ENCODE peak calls at places on chromosomes 1 and 21, in nine cellular contexts. S is A549; D is tibial nerve; L is AG10803; F is astrocyte; E is upper lobe of right lung; P is lower lobe of right lung; K is CD8-positive, alpha-beta T cell; U is GM23338. A is an unnamed sample.

GRCh38 chr21:28851645-28852044 is 141.0 kb downstream of the LTN1 start:
- DNase-seq in S (no peak), E (no peak), D (no peak), K (no peak), F (no peak), U (no peak), P (no peak), L (no peak), A (no peak)

GRCh38 chr1:22633697-22634463 is 2.5 kb upstream of the C1QA start:
- DNase-seq in U (no peak), P (no peak), F (no peak), L (no peak), K (no peak), S (no peak), D (no peak), E (no peak), A (no peak)

GRCh38 chr1:145757420-145757819 is 38.1 kb downstream of the CD160 start:
- DNase-seq in U (no peak), K (no peak), S (no peak), E (no peak), L (no peak), P (no peak), D (no peak), F (peak; percentile 9), A (no peak)

GRCh38 chr1:213984387-213985180 is 3.2 kb upstream of the PROX1 start:
- DNase-seq in F (no peak), U (peak; percentile 86), L (no peak), K (no peak), S (no peak), D (no peak), E (no peak), P (no peak), A (no peak)

GRCh38 chr1:60425528-60425927 is 352.0 kb upstream of the C1orf87 start:
- DNase-seq in P (no peak), S (peak; percentile 1), U (peak; percentile 78), K (no peak), E (no peak), F (no peak), D (no peak), L (peak; percentile 5), A (no peak)

GRCh38 chr21:25176637-25177412 is 430.5 kb downstream of the MRPL39 start:
- DNase-seq in L (peak; percentile 1), F (peak; percentile 73), S (no peak), K (no peak), U (no peak), P (no peak), D (no peak), E (no peak), A (no peak)

GRCh38 chr1:221449194-221449593 is 292.7 kb downstream of the DUSP10 start:
- DNase-seq in L (no peak), E (no peak), D (no peak), P (no peak), S (no peak), K (no peak), F (no peak), U (no peak), A (no peak)

GRCh38 chr1:205715628-205716027 is 34.4 kb downstream of the NUCKS1 start:
- DNase-seq in D (no peak), E (no peak), P (no peak), L (no peak), S (no peak), F (no peak), U (no peak), K (no peak), A (no peak)

GRCh38 chr1:58618303-58618702 is 41.3 kb upstream of the TACSTD2 start:
- DNase-seq in L (peak; percentile 96), S (no peak), F (peak; percentile 94), D (no peak), E (no peak), P (peak; percentile 55), U (no peak), K (no peak), A (peak; percentile 97)

GRCh38 chr21:38814126-38815059 is 8.7 kb downstream of the ETS2 start:
- DNase-seq in F (no peak), U (peak; percentile 40), E (no peak), S (no peak), P (no peak), D (no peak), K (no peak), L (no peak), A (no peak)
- H3K4me3 ChIP-seq in F (no peak overlapping the region), U (no peak overlapping the region), E (no peak overlapping the region), S (no peak overlapping the region), P (no peak overlapping the region), D (no peak overlapping the region), K (no peak overlapping the region), L (no peak overlapping the region), A (no peak overlapping the region)

DNA sequence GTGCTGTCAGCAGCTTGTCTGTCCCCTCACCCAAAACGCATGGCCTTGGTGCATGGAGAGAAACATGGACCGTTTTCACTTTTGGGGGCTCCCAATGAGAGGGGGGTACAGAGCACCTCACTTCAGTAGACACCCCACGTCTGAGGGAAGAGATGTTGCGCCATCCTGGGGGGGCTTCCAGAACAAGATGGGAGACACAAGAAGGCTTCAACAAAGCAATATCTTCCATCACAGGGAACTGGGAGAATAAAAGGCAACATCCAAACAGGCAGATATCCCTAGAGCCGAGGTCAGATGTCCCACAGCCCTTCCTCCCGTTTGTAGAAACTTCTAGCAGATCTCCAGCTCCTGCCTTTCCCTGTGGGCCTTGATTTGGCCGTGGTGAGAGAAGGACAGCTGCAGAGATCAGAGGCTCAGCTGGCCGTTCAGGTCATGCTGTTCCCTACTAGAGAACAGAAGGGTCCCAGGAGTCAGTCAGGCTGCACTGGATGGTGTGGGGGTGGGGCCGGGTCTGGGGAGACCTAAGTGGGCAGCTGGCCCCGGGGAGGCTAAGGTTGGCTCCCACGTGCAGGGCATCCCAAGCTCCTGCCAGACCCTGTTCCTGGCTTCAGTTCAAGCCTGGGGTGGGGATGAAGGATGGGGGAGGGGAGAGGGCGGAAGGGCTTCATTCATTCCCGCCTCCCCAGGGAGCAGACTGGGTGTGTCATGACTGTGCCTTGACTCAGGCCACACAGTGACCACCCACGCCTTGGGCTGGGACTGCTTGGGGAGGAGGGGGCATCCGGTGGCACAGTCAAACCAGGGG is 4.4 kb downstream of the PLOD1 start:
- DNase-seq in S (no peak), F (no peak), E (no peak), K (no peak), P (no peak), L (no peak), D (peak; percentile 63), U (no peak), A (no peak)
- H3K4me3 ChIP-seq in S (no peak overlapping the region), F (peak overlapping the region; percentile 5), E (no peak overlapping the region), K (no peak overlapping the region), P (no peak overlapping the region), L (no peak overlapping the region), D (no peak overlapping the region), U (no peak overlapping the region), A (no peak overlapping the region)

GRCh38 chr1:224761245-224761644 is 145.1 kb downstream of the CNIH3 start:
- DNase-seq in E (no peak), F (no peak), L (no peak), K (no peak), S (no peak), U (no peak), P (no peak), D (no peak), A (no peak)

GRCh38 chr1:224757508-224757907 is 141.4 kb downstream of the CNIH3 start:
- DNase-seq in E (no peak), P (no peak), K (no peak), F (no peak), D (no peak), S (no peak), U (no peak), L (no peak), A (no peak)

GRCh38 chr1:224762046-224762445 is 145.9 kb downstream of the CNIH3 start:
- DNase-seq in S (no peak), D (no peak), L (no peak), K (no peak), P (no peak), U (no peak), F (no peak), E (no peak), A (no peak)

GRCh38 chr1:224759570-224760562 is 143.7 kb downstream of the CNIH3 start:
- DNase-seq in P (no peak), K (no peak), F (no peak), U (no peak), E (no peak), L (no peak), S (no peak), D (no peak), A (no peak)

GRCh38 chr1:224759135-224759534 is 143.0 kb downstream of the CNIH3 start:
- DNase-seq in D (no peak), F (no peak), E (no peak), K (no peak), P (no peak), U (no peak), L (no peak), S (no peak), A (no peak)
- H3K4me3 ChIP-seq in D (no peak overlapping the region), F (no peak overlapping the region), E (no peak overlapping the region), K (no peak overlapping the region), P (no peak overlapping the region), U (no peak overlapping the region), L (no peak overlapping the region), S (no peak overlapping the region), A (no peak overlapping the region)

GRCh38 chr1:47438321-47439150 is 692 bp downstream of the FOXD2 start:
- DNase-seq in F (no peak), S (no peak), L (no peak), E (peak; percentile 69), K (peak; percentile 41), D (no peak), P (peak; percentile 53), U (peak; percentile 41), A (no peak)

GRCh38 chr1:47436304-47436978 is 1.4 kb upstream of the FOXD2 start:
- DNase-seq in E (peak; percentile 90), P (peak; percentile 83), F (peak; percentile 19), U (peak; percentile 87), L (peak; percentile 60), D (peak; percentile 81), K (peak; percentile 64), S (peak; percentile 81), A (no peak)

GRCh38 chr1:47436979-47437517 is 796 bp upstream of the FOXD2 start:
- DNase-seq in D (no peak), U (peak; percentile 37), S (no peak), F (no peak), P (no peak), E (no peak), K (peak; percentile 25), L (peak; percentile 23), A (no peak)

GRCh38 chr1:47439151-47440051 is 1.6 kb downstream of the FOXD2 start:
- DNase-seq in K (no peak), L (no peak), D (no peak), U (peak; percentile 49), S (no peak), P (no peak), E (no peak), F (no peak), A (no peak)

DNA sequence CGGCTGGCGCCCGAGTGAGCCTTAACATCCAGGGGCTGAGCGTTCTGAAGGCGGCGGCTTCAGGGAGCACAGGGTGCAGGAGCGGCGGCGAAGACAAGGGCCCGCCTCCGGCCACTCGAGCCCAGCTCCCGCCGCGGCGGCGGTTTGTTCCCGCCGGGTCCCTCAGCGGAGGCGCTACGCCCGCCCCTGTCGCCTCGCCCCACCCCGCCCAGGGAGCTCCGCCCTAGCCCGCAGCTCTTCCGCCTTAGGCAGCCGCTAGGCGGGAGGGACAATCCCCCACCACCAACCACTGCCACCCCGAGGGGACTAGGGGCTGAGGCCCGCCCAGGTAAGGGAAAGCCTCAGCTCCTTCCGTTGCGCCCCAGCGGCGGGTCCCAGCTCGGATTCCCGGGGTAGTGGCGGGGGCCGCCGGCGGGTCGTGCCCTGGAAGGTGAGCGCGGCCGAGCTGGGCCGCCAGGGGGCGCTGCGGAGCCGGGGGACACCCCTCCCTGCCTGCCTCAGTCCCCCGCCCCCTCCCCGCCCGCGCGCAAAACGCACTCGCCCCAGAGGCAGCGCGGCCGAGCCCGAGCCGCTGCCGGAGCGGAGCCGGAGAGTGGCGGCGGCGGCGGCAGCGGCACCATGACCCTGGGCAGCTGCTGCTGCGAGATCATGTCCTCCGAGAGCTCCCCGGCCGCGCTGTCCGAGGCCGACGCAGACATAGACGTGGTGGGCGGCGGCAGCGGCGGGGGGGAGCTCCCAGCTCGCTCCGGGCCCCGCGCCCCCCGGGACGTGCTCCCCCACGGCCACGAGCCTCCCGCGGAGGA is at the start of gene FOXD2:
- DNase-seq in E (peak; percentile 95), S (peak; percentile 77), U (peak; percentile 82), F (peak; percentile 14), D (peak; percentile 84), K (peak; percentile 91), P (peak; percentile 91), L (peak; percentile 75), A (no peak)
- H3K4me3 ChIP-seq in E (peak within 1 kb of the TSS; percentile 71), S (peak within 1 kb of the TSS; percentile 96), U (peak within 1 kb of the TSS; percentile 63), F (peak within 1 kb of the TSS; percentile 61), D (peak within 1 kb of the TSS; percentile 49), K (peak within 1 kb of the TSS; percentile 79), P (peak within 1 kb of the TSS; percentile 81), L (peak within 1 kb of the TSS; percentile 83), A (peak within 1 kb of the TSS; percentile 71)

A was measured in kidney epithelial cell.